ENCODE peak calls at places on chromosome 3, in four cellular contexts. One of them, this sample, is unnamed.

GRCh38 chr3:127589600-127590281 is 792 bp downstream of the TPRA1 start:
- DNase-seq in Panc1: no peak
- DNase-seq in gastrocnemius medialis: no peak
- DNase-seq in tibial nerve: no peak
- DNase-seq in this sample: peak; percentile 25

GRCh38 chr3:184506579-184506978 is 55.0 kb upstream of the EPHB3 start:
- DNase-seq in Panc1: no peak
- DNase-seq in gastrocnemius medialis: no peak
- DNase-seq in tibial nerve: no peak
- DNase-seq in this sample: no peak

GRCh38 chr3:168096210-168096795 is 579 bp upstream of the GOLIM4 start:
- DNase-seq in Panc1: peak; percentile 80
- DNase-seq in gastrocnemius medialis: peak; percentile 71
- DNase-seq in tibial nerve: no peak
- DNase-seq in this sample: no peak

GRCh38 chr3:4303187-4304123 is at the start of gene SETMAR:
- DNase-seq in Panc1: peak; percentile 32
- DNase-seq in gastrocnemius medialis: peak; percentile 88
- DNase-seq in tibial nerve: peak; percentile 90
- DNase-seq in this sample: peak; percentile 94

GRCh38 chr3:184361532-184361931 is at the start of the genes CLCN2 and POLR2H:
- DNase-seq in Panc1: no peak
- DNase-seq in gastrocnemius medialis: no peak
- DNase-seq in tibial nerve: no peak
- DNase-seq in this sample: peak; percentile 76

GRCh38 chr3:134106580-134106979 is 76.9 kb upstream of the SLCO2A1 start:
- DNase-seq in Panc1: no peak
- DNase-seq in gastrocnemius medialis: no peak
- DNase-seq in tibial nerve: no peak
- DNase-seq in this sample: no peak

GRCh38 chr3:75886971-75887526 is 101.7 kb upstream of the ZNF717 start:
- DNase-seq in Panc1: no peak
- DNase-seq in gastrocnemius medialis: no peak
- DNase-seq in tibial nerve: no peak
- DNase-seq in this sample: no peak

GRCh38 chr3:4474683-4475490 is 7.8 kb upstream of the SUMF1 start:
- DNase-seq in Panc1: no peak
- DNase-seq in gastrocnemius medialis: peak; percentile 25
- DNase-seq in tibial nerve: no peak
- DNase-seq in this sample: no peak

GRCh38 chr3:182248349-182248880 is 536.7 kb downstream of the SOX2 start:
- DNase-seq in Panc1: no peak
- DNase-seq in gastrocnemius medialis: no peak
- DNase-seq in tibial nerve: no peak
- DNase-seq in this sample: no peak

GRCh38 chr3:77150028-77150427 is 110.1 kb downstream of the ROBO2 start:
- DNase-seq in Panc1: no peak
- DNase-seq in gastrocnemius medialis: no peak
- DNase-seq in tibial nerve: no peak
- DNase-seq in this sample: no peak

GRCh38 chr3:84967767-84968581 is 9.2 kb downstream of the CADM2 start:
- DNase-seq in Panc1: no peak
- DNase-seq in gastrocnemius medialis: no peak
- DNase-seq in tibial nerve: no peak
- DNase-seq in this sample: no peak

GRCh38 chr3:43773273-43774104 is 82.8 kb downstream of the ABHD5 start:
- DNase-seq in Panc1: no peak
- DNase-seq in gastrocnemius medialis: peak; percentile 64
- DNase-seq in tibial nerve: no peak
- DNase-seq in this sample: no peak

GRCh38 chr3:95302044-95302443 is 1239.2 kb downstream of the NSUN3 start:
- DNase-seq in Panc1: no peak
- DNase-seq in gastrocnemius medialis: no peak
- DNase-seq in tibial nerve: no peak
- DNase-seq in this sample: no peak

GRCh38 chr3:15645740-15646490 is 44.4 kb downstream of the BTD start:
- DNase-seq in Panc1: peak; percentile 63
- DNase-seq in gastrocnemius medialis: peak; percentile 63
- DNase-seq in tibial nerve: no peak
- DNase-seq in this sample: peak; percentile 38

GRCh38 chr3:181696641-181697230 is 15.0 kb upstream of the SOX2 start:
- DNase-seq in Panc1: no peak
- DNase-seq in gastrocnemius medialis: no peak
- DNase-seq in tibial nerve: no peak
- DNase-seq in this sample: no peak

GRCh38 chr3:50442940-50443579 is 60.4 kb downstream of the CACNA2D2 start:
- DNase-seq in Panc1: no peak
- DNase-seq in gastrocnemius medialis: no peak
- DNase-seq in tibial nerve: no peak
- DNase-seq in this sample: no peak

GRCh38 chr3:102059145-102059943 is 210.0 kb downstream of the NFKBIZ start:
- DNase-seq in Panc1: no peak
- DNase-seq in gastrocnemius medialis: no peak
- DNase-seq in tibial nerve: no peak
- DNase-seq in this sample: no peak

GRCh38 chr3:146505496-146505895 is 36.1 kb upstream of the PLSCR2 start:
- DNase-seq in Panc1: no peak
- DNase-seq in gastrocnemius medialis: no peak
- DNase-seq in tibial nerve: no peak
- DNase-seq in this sample: no peak

GRCh38 chr3:61646851-61647525 is 85.6 kb downstream of the PTPRG start:
- DNase-seq in Panc1: no peak
- DNase-seq in gastrocnemius medialis: no peak
- DNase-seq in tibial nerve: no peak
- DNase-seq in this sample: no peak

GRCh38 chr3:4512895-4513616 is 19.9 kb downstream of the ITPR1 start:
- DNase-seq in Panc1: no peak
- DNase-seq in gastrocnemius medialis: no peak
- DNase-seq in tibial nerve: no peak
- DNase-seq in this sample: no peak

GRCh38 chr3:50610181-50610971 is 1.2 kb downstream of the CISH start:
- DNase-seq in Panc1: no peak
- DNase-seq in gastrocnemius medialis: no peak
- DNase-seq in tibial nerve: no peak
- DNase-seq in this sample: peak; percentile 69

GRCh38 chr3:60674870-60675269 is 576.4 kb downstream of the FHIT start:
- DNase-seq in Panc1: no peak
- DNase-seq in gastrocnemius medialis: no peak
- DNase-seq in tibial nerve: no peak
- DNase-seq in this sample: no peak

GRCh38 chr3:60743631-60744164 is 507.6 kb downstream of the FHIT start:
- DNase-seq in Panc1: no peak
- DNase-seq in gastrocnemius medialis: no peak
- DNase-seq in tibial nerve: no peak
- DNase-seq in this sample: no peak

GRCh38 chr3:33437556-33438283 is 2.5 kb downstream of the UBP1 start:
- DNase-seq in Panc1: no peak
- DNase-seq in gastrocnemius medialis: no peak
- DNase-seq in tibial nerve: no peak
- DNase-seq in this sample: no peak

GRCh38 chr3:189937302-189938255 is 183.1 kb downstream of the P3H2 start:
- DNase-seq in Panc1: peak; percentile 100
- DNase-seq in gastrocnemius medialis: no peak
- DNase-seq in tibial nerve: no peak
- DNase-seq in this sample: no peak

GRCh38 chr3:44045476-44046275 is 196.0 kb upstream of the TOPAZ1 start:
- DNase-seq in Panc1: no peak
- DNase-seq in gastrocnemius medialis: no peak
- DNase-seq in tibial nerve: no peak
- DNase-seq in this sample: no peak

GRCh38 chr3:84965141-84965540 is 6.4 kb downstream of the CADM2 start:
- DNase-seq in Panc1: no peak
- DNase-seq in gastrocnemius medialis: peak; percentile 29
- DNase-seq in tibial nerve: no peak
- DNase-seq in this sample: no peak

GRCh38 chr3:61417352-61417751 is 144.0 kb upstream of the PTPRG start:
- DNase-seq in Panc1: no peak
- DNase-seq in gastrocnemius medialis: peak; percentile 14
- DNase-seq in tibial nerve: no peak
- DNase-seq in this sample: no peak

GRCh38 chr3:124504332-124505059 is 225.8 kb upstream of the UMPS start:
- DNase-seq in Panc1: no peak
- DNase-seq in gastrocnemius medialis: no peak
- DNase-seq in tibial nerve: no peak
- DNase-seq in this sample: no peak

GRCh38 chr3:12187448-12188327 is 29.0 kb upstream of the TIMP4 start:
- DNase-seq in Panc1: no peak
- DNase-seq in gastrocnemius medialis: no peak
- DNase-seq in tibial nerve: no peak
- DNase-seq in this sample: peak; percentile 66

GRCh38 chr3:55198554-55198953 is 270.7 kb upstream of the LRTM1 start:
- DNase-seq in Panc1: no peak
- DNase-seq in gastrocnemius medialis: no peak
- DNase-seq in tibial nerve: no peak
- DNase-seq in this sample: no peak

GRCh38 chr3:108552267-108553159 is 36.7 kb downstream of the CIP2A start:
- DNase-seq in Panc1: peak; percentile 17
- DNase-seq in gastrocnemius medialis: no peak
- DNase-seq in tibial nerve: no peak
- DNase-seq in this sample: no peak

GRCh38 chr3:24485511-24485910 is 9.1 kb downstream of the THRB start:
- DNase-seq in Panc1: no peak
- DNase-seq in gastrocnemius medialis: no peak
- DNase-seq in tibial nerve: no peak
- DNase-seq in this sample: no peak

GRCh38 chr3:65210026-65210814 is 522.4 kb upstream of the ADAMTS9 start:
- DNase-seq in Panc1: no peak
- DNase-seq in gastrocnemius medialis: no peak
- DNase-seq in tibial nerve: no peak
- DNase-seq in this sample: no peak

GRCh38 chr3:37863949-37864822 is 2.5 kb downstream of the CTDSPL start:
- DNase-seq in Panc1: no peak
- DNase-seq in gastrocnemius medialis: no peak
- DNase-seq in tibial nerve: no peak
- DNase-seq in this sample: no peak

GRCh38 chr3:32954506-32954905 is 3.1 kb downstream of the CCR4 start:
- DNase-seq in Panc1: no peak
- DNase-seq in gastrocnemius medialis: no peak
- DNase-seq in tibial nerve: no peak
- DNase-seq in this sample: no peak

DNA sequence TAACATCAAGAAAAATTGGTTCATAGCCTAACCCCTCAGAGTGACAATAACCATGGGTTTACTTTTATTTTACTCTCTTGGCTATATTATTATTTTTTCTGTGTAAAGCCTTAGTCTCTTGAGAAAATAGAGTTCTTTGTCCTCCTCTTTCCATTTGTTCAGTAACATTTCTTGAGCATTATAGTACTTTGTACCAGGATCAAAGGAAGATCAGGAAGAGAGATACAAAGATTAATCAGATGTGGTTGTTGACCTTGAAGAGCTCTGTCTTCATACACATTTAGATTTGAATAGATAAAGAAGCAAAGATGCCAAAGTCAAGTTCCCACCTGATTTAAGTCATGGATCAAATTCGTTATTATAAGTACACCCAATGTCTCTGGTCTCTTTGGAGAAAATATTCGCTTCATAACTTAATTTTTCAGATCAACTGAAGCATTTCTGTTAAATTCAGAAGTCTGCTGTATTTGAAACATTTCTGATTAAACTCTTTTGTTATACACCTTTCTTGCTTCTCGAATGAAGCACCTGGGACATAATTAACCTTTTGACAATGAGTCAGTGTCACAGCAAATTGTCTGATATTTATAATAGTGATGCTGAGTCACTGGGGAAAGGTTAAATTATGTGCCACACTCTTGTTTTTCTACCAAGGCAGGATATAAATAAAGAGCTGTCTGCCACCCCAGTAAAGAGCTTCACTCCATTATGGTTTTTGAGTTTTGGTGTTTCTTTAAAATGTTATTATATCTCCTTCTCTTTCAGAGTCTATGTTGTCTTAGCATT is 100.2 kb downstream of the GHSR start:
- DNase-seq in Panc1: no peak
- DNase-seq in gastrocnemius medialis: no peak
- DNase-seq in tibial nerve: no peak
- DNase-seq in this sample: no peak
- H3K36me3 ChIP-seq in Panc1: peaks cover 54% of the 10 kb centered on the region
- H3K36me3 ChIP-seq in gastrocnemius medialis: no peaks in the 10 kb centered on the region
- H3K36me3 ChIP-seq in tibial nerve: peaks cover 97% of the 10 kb centered on the region
- H3K36me3 ChIP-seq in this sample: no peaks in the 10 kb centered on the region

GRCh38 chr3:112038863-112039262 is 4.3 kb downstream of the TMPRSS7 start:
- DNase-seq in Panc1: no peak
- DNase-seq in gastrocnemius medialis: no peak
- DNase-seq in tibial nerve: no peak
- DNase-seq in this sample: no peak
- H3K36me3 ChIP-seq in Panc1: no peaks in the 10 kb centered on the region
- H3K36me3 ChIP-seq in gastrocnemius medialis: no peaks in the 10 kb centered on the region
- H3K36me3 ChIP-seq in tibial nerve: no peaks in the 10 kb centered on the region
- H3K36me3 ChIP-seq in this sample: no peaks in the 10 kb centered on the region

GRCh38 chr3:148629006-148629405 is 68.7 kb upstream of the AGTR1 start:
- DNase-seq in Panc1: no peak
- DNase-seq in gastrocnemius medialis: no peak
- DNase-seq in tibial nerve: no peak
- DNase-seq in this sample: no peak

GRCh38 chr3:148625991-148626390 is 71.7 kb upstream of the AGTR1 start:
- DNase-seq in Panc1: no peak
- DNase-seq in gastrocnemius medialis: no peak
- DNase-seq in tibial nerve: no peak
- DNase-seq in this sample: no peak

DNA sequence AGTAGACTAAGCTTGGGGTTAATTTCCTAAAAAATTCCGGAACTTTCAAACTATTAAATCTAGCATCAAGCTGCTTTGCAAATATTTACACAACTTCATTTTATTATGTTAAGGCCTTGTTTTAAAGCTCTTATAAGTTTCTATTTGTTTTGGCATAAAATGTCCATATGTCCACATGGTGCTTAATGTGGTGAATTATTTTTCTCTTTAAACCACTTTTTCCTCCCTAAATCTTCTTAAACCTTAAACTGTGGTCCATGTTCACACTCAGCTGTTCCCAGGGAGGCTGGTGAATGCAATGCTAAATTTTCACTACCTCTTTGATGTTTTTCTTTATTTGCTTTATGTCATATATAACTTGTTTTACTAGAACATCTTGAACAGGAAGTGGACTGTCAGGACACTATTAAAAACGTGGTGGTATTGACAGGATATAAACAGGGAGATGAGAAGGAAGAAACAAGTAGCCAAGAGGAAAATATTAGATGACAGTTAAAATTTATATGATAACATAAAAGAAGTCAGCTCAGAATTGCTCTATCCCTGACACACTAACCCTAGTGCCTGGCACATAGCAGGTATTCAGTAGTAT is 72.5 kb upstream of the AGTR1 start:
- DNase-seq in Panc1: no peak
- DNase-seq in gastrocnemius medialis: no peak
- DNase-seq in tibial nerve: no peak
- DNase-seq in this sample: no peak
- H3K36me3 ChIP-seq in Panc1: no peaks in the 10 kb centered on the region
- H3K36me3 ChIP-seq in gastrocnemius medialis: no peaks in the 10 kb centered on the region
- H3K36me3 ChIP-seq in tibial nerve: no peaks in the 10 kb centered on the region
- H3K36me3 ChIP-seq in this sample: no peaks in the 10 kb centered on the region

GRCh38 chr3:45942051-45942825 is 1.0 kb upstream of the CXCR6 start:
- DNase-seq in Panc1: no peak
- DNase-seq in gastrocnemius medialis: no peak
- DNase-seq in tibial nerve: no peak
- DNase-seq in this sample: no peak
- H3K36me3 ChIP-seq in Panc1: no peaks in the 10 kb centered on the region
- H3K36me3 ChIP-seq in gastrocnemius medialis: no peaks in the 10 kb centered on the region
- H3K36me3 ChIP-seq in tibial nerve: peaks cover 74% of the 10 kb centered on the region
- H3K36me3 ChIP-seq in this sample: no peaks in the 10 kb centered on the region

This sample was measured in ovary.